ENCODE peak calls at places on chromosomes 7 and 10, in four cellular contexts. L is HEK293T, J is GM12878, D is HepG2. X is an unnamed sample.

GRCh38 chr10:94878649-94879048 is 59.8 kb upstream of the CYP2C9 start:
- DNase-seq in L (no peak), J (no peak), D (no peak), X (no peak)

GRCh38 chr10:91643700-91644099 is 10.8 kb upstream of the PPP1R3C start:
- DNase-seq in L (no peak), J (no peak), D (peak; percentile 24), X (no peak)

GRCh38 chr7:11228515-11228914 is 254.8 kb downstream of the PHF14 start:
- DNase-seq in L (no peak), J (no peak), D (no peak), X (peak; percentile 3)

GRCh38 chr10:64619068-64619467 is 1097.9 kb downstream of the REEP3 start:
- DNase-seq in L (no peak), J (no peak), D (no peak), X (no peak)

GRCh38 chr10:71740069-71740468 is 20.5 kb upstream of the C10orf105 start:
- DNase-seq in L (no peak), J (no peak), D (no peak), X (peak; percentile 41)

GRCh38 chr7:97024209-97025129 is at the start of gene DLX5:
- DNase-seq in L (peak; percentile 53), J (no peak), D (peak; percentile 18), X (no peak)

GRCh38 chr7:140475747-140476333 is 3.5 kb downstream of the MKRN1 start:
- DNase-seq in L (peak; percentile 67), J (no peak), D (peak; percentile 46), X (peak; percentile 64)

GRCh38 chr10:131970946-131971345 is 10.8 kb downstream of the BNIP3 start:
- DNase-seq in L (no peak), J (no peak), D (no peak), X (no peak)

GRCh38 chr7:105581066-105581811 is at the start of gene EFCAB10:
- DNase-seq in L (peak; percentile 96), J (no peak), D (peak; percentile 75), X (no peak)

GRCh38 chr7:107035446-107035845 is 9.1 kb upstream of the PRKAR2B start:
- DNase-seq in L (no peak), J (no peak), D (no peak), X (peak; percentile 91)

GRCh38 chr7:4140933-4141332 is 541.2 kb upstream of the FOXK1 start:
- DNase-seq in L (no peak), J (no peak), D (no peak), X (no peak)

GRCh38 chr10:69456880-69457693 is 5.8 kb downstream of the TSPAN15 start:
- DNase-seq in L (no peak), J (no peak), D (no peak), X (no peak)

GRCh38 chr10:106401161-106401560 is 763.3 kb downstream of the SORCS1 start:
- DNase-seq in L (no peak), J (no peak), D (no peak), X (no peak)

GRCh38 chr7:111190804-111191203 is 99.9 kb downstream of the LRRN3 start:
- DNase-seq in L (no peak), J (no peak), D (no peak), X (peak; percentile 76)

GRCh38 chr7:121908042-121908441 is 35.1 kb downstream of the PTPRZ1 start:
- DNase-seq in L (no peak), J (no peak), D (no peak), X (no peak)

GRCh38 chr7:100102950-100103840 is 1.8 kb downstream of the AP4M1 start:
- DNase-seq in L (no peak), J (no peak), D (no peak), X (no peak)
- TF ChIP-seq TARDBP in L (no peak), J (no peak), D (no peak), X (no peak)

GRCh38 chr7:20351901-20352300 is 21.2 kb downstream of the ITGB8 start:
- DNase-seq in L (no peak), J (no peak), D (no peak), X (no peak)
- TF ChIP-seq TARDBP in L (no peak), J (no peak), D (no peak), X (no peak)

GRCh38 chr10:4046030-4046429 is 261.0 kb upstream of the KLF6 start:
- DNase-seq in L (no peak), J (no peak), D (no peak), X (no peak)
- TF ChIP-seq TARDBP in L (no peak), J (no peak), D (no peak), X (no peak)

GRCh38 chr7:100665168-100665567 is 8.4 kb upstream of the GNB2 start:
- DNase-seq in L (no peak), J (no peak), D (no peak), X (no peak)
- TF ChIP-seq TARDBP in L (no peak), J (no peak), D (no peak), X (no peak)

DNA sequence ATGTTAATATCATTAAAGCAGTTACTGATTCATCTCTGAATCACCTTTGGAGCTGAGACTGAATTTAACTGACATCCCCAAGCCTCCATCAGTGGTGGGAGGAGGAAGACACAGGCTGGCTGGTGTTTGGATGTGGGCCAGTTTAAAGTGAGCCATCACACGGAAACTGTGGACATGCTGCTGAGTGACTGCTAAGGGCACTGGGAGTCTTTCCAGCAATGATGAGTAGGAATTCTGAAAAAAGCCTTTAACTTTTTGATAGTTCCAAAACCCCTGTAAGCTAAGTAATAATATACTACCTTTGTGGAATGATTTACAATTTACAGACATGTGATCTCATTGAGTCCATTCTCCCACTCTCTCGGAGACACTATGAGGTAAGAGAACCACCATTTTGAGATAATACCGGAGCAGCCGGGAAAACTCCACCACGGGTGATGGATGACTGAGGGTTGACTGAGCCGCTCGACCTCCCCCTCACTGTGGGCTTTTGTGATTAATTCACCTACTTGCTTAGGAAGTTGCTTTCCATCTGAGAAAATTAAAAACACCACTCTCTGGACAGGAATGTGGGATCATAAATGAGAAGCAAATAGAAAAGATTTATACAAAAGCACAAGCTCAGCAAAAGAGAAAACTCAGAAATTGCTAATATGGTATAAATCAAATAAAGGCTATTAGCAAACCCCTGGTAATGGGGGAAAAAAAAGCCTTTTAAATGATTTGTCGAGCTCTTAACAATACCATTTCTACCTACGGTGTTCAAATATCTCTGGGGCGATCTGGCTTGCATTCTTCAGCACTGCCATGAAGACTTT is 194.8 kb downstream of the FANK1 start:
- DNase-seq in L (no peak), J (no peak), D (no peak), X (no peak)
- TF ChIP-seq TARDBP in L (no peak), J (no peak), D (no peak), X (no peak)

DNA sequence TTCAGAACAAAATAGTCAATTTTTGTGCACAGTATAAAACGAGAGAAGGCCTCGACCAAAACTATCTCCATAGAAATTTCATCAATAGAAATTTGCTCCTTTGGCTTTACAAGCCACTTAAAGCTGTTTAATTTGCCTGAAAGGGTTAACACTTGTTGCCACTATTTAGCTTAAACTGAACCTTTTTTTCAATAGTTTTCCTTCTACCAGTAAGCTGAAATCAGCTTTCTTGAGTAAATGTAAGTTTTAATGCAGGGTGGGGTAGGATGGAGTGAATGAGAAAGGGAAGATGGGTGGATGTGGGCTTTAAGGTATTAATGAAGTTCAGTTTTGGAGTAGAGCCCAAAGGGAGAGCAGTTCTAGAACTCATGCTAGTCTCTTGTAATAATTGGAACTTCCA is 39.5 kb downstream of the ARL4A start:
- DNase-seq in L (no peak), J (no peak), D (no peak), X (no peak)
- TF ChIP-seq TARDBP in L (no peak), J (no peak), D (no peak), X (no peak)

DNA sequence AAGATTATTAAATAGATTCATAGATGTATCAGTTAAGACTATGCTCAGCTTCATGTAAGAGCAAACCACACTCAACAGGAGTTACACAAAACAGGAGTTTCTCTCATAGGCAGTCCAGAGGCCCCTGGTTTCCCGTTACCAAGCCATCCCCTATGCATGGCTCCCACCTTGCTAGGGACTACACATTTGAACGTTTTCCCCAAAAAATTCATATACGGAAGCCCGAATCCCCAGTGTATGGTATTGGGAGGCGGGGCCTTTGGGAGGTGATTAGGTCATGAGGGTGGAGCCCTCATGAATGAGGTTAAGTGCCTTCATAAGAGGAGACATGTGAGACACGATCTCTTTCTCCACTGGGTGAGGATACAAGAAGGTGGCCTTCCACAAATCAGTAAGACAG is 29.1 kb downstream of the RSU1 start:
- DNase-seq in L (no peak), J (no peak), D (no peak), X (no peak)
- TF ChIP-seq TARDBP in L (no peak), J (no peak), D (no peak), X (no peak)

DNA sequence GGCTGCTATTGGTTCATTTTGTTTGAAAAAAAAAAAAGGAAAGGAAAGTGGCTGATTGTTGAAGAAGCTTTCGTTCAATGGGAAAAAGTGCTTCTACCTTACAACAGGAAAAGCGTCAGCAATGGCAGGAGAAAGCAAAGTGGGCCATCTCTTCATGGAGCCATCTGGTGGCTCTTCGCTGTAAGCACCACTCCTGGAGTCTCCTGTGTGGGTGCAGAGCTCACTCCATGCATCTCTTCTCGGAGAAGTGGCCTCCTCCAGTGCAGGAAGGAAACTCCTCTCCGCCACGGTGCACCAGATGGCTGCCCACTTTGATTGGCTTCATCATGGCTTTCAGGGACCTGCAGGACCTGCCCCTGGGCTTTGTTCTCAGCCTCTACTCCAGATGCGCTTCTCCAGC is 250.9 kb downstream of the PTEN start:
- DNase-seq in L (peak; percentile 75), J (no peak), D (peak; percentile 44), X (peak; percentile 24)
- TF ChIP-seq TARDBP in L (no peak), J (no peak), D (no peak), X (no peak)

X was measured in K562.